ENCODE peak calls at places on chromosomes 16 and 17, in eight cellular contexts. Q is tibial artery, R is iPS DF 6.9, L is AG04450, G is gastrocnemius medialis, T is psoas muscle, W is fibroblast of the aortic adventitia, Y is ovary. M is an unnamed sample.

GRCh38 chr17:68057531-68057952 is 22.0 kb downstream of the KPNA2 start:
- DNase-seq in Q (no peak), R (no peak), L (no peak), G (no peak), T (no peak), W (peak; percentile 65), Y (no peak), M (no peak)

GRCh38 chr17:49843774-49844350 is 4.0 kb downstream of the TAC4 start:
- DNase-seq in Q (peak; percentile 54), R (no peak), L (no peak), G (no peak), T (no peak), W (no peak), Y (no peak), M (no peak)

GRCh38 chr16:85665929-85666328 is 22.8 kb downstream of the GINS2 start:
- DNase-seq in Q (no peak), R (no peak), L (no peak), G (no peak), T (no peak), W (no peak), Y (no peak), M (no peak)

GRCh38 chr16:66342294-66342900 is 24.1 kb upstream of the CDH5 start:
- DNase-seq in Q (no peak), R (no peak), L (no peak), G (no peak), T (no peak), W (no peak), Y (no peak), M (no peak)

GRCh38 chr16:24568392-24568791 is 29.0 kb downstream of the RBBP6 start:
- DNase-seq in Q (no peak), R (no peak), L (no peak), G (no peak), T (no peak), W (peak; percentile 46), Y (no peak), M (no peak)

GRCh38 chr16:72834499-72834898 is 213.4 kb downstream of the ZFHX3 start:
- DNase-seq in Q (no peak), R (no peak), L (no peak), G (no peak), T (no peak), W (no peak), Y (no peak), M (no peak)

GRCh38 chr16:87896924-87897562 is 27.7 kb upstream of the SLC7A5 start:
- DNase-seq in Q (no peak), R (no peak), L (no peak), G (no peak), T (no peak), W (no peak), Y (no peak), M (no peak)

GRCh38 chr17:50712641-50713296 is 5.1 kb upstream of the ANKRD40 start:
- DNase-seq in Q (no peak), R (no peak), L (no peak), G (no peak), T (no peak), W (no peak), Y (no peak), M (no peak)

GRCh38 chr16:67963325-67964321 is 4.8 kb downstream of the SLC12A4 start:
- DNase-seq in Q (no peak), R (no peak), L (no peak), G (peak; percentile 64), T (no peak), W (no peak), Y (peak; percentile 56), M (no peak)

GRCh38 chr16:10551881-10552280 is 28.5 kb downstream of the EMP2 start:
- DNase-seq in Q (no peak), R (no peak), L (no peak), G (no peak), T (no peak), W (no peak), Y (no peak), M (no peak)

GRCh38 chr17:78694805-78695531 is 87.1 kb downstream of the CYTH1 start:
- DNase-seq in Q (no peak), R (no peak), L (no peak), G (no peak), T (no peak), W (no peak), Y (no peak), M (no peak)

DNA sequence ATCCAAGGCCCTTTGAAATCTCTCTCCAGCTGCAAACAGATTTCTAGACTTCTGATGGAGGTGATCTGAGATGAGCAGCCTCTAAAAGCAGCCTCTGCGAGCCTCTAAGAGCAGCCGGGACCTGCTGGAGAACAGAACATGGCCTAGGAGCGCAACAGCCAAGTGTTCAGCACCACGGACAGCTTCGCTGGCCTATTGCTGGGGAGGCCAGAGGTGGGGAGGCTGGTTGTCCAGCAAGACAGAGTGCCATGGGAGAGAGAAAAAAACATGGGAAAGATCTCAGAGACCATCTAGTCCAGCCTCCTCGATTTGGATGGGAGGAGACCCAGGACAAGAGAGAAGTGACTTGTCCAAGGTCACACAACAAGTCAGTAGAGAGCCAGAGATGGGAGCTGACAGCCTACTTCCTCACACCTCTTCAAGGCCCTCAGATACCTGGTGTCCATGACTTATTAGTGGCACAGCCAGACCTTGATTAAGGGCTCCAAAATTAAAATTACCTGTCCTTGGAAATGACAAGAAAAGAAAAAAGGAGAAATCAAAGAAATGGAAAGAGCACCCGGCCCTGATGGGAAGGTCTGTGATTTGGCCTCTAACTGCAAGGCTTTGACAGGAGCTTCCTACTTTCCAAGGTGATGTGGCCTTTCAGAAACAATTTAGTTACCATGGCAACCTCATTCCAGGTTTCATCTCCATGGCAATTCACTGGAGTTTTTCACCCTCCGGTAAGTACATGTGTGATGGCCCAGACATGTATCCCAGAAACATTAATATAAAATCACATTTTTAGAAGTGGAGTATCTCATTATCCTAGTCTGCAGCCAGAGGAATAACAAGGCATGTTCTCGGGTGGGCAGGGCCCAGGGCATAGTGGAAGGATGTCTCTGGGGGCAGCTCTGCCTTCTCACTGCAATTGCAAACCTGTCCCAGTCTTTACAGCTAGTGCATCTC is 14.5 kb downstream of the RPRML start:
- DNase-seq in Q (no peak), R (no peak), L (no peak), G (no peak), T (no peak), W (peak; percentile 40), Y (no peak), M (no peak)
- H3K4me3 ChIP-seq in Q (no peak overlapping the region), R (no peak overlapping the region), L (no peak overlapping the region), G (no peak overlapping the region), T (no peak overlapping the region), W (no peak overlapping the region), Y (no peak overlapping the region), M (no peak overlapping the region)

GRCh38 chr17:44213403-44214229 is 5.9 kb downstream of the UBTF start:
- DNase-seq in Q (no peak), R (no peak), L (no peak), G (peak; percentile 66), T (no peak), W (no peak), Y (no peak), M (no peak)

GRCh38 chr17:44210342-44211192 is 8.9 kb downstream of the UBTF start:
- DNase-seq in Q (peak; percentile 91), R (no peak), L (peak; percentile 71), G (peak; percentile 87), T (peak; percentile 90), W (peak; percentile 81), Y (peak; percentile 88), M (peak; percentile 56)

GRCh38 chr17:44212507-44213402 is 6.7 kb downstream of the UBTF start:
- DNase-seq in Q (no peak), R (no peak), L (no peak), G (no peak), T (no peak), W (no peak), Y (no peak), M (no peak)

GRCh38 chr17:44209786-44210341 is 9.6 kb downstream of the UBTF start:
- DNase-seq in Q (no peak), R (no peak), L (no peak), G (no peak), T (no peak), W (no peak), Y (no peak), M (no peak)

DNA sequence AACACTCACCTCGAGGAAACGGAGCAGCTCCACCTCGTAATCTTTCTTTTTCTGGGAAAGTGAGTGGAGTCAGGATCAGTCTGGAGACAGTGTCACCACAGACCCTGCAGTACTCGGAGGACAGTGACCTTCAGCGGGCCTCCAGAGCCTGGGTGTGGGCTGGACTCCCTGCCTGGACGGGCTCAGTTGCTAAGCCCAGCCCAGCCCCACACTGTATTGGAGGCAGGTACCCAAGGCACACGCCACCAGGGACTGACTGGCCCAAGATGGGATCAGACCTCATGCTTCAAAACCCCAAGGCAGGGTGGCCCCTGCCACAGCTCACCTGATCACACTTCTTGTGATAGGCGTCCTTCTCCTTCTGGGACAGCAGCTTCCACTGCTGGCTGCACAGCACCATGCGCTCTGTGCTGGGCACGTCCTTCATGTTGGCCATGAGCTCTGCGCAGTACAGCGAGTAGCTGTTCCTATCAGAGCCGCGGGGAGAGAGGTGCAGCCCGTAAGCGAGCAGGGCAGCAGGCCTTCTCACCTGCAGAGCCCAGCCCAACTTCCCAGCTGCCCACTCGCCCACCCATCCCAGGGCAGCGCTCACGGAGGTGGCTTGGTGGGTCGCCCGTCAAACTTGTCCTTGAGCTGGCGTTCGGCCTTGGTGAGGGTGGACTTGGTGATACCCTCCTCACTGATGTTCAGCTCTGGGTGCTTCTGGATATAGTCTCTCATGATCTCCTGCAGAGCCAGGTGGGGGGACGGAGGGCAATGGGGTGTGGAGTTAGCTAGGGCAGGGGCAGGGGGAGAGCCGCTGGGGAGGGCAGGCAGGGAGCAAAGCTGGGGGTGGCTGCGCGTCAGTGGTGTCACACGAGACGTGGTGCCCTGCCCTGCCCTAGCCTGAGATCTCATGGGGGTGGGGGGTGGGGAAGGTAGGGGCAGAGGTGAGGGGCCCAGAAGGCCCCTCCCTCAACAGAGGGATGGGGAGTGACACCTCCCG is 7.9 kb downstream of the UBTF start:
- DNase-seq in Q (no peak), R (no peak), L (no peak), G (no peak), T (no peak), W (no peak), Y (no peak), M (no peak)
- H3K4me3 ChIP-seq in Q (no peak overlapping the region), R (no peak overlapping the region), L (no peak overlapping the region), G (no peak overlapping the region), T (no peak overlapping the region), W (no peak overlapping the region), Y (no peak overlapping the region), M (no peak overlapping the region)

DNA sequence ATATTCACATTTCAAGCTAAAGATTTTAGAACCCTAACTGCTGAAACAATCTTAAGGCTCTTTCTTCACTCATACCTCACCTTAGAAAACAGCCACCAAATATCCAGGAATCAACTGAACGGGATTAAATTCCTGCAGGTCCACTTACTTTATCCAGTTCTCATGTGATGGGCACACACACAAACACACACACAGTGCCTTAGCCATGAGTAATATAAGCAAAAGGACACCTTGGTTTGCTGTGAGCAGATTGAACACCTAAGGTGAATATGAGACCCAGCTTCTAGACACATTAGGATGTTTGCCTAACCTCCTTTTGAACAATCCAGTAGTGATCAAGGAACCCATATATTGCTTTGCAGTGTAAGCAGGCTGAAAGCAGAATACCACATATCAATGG is 81.5 kb downstream of the TUBD1 start:
- DNase-seq in Q (no peak), R (no peak), L (no peak), G (no peak), T (no peak), W (no peak), Y (no peak), M (no peak)
- H3K4me3 ChIP-seq in Q (no peak overlapping the region), R (no peak overlapping the region), L (no peak overlapping the region), G (no peak overlapping the region), T (no peak overlapping the region), W (no peak overlapping the region), Y (no peak overlapping the region), M (no peak overlapping the region)

DNA sequence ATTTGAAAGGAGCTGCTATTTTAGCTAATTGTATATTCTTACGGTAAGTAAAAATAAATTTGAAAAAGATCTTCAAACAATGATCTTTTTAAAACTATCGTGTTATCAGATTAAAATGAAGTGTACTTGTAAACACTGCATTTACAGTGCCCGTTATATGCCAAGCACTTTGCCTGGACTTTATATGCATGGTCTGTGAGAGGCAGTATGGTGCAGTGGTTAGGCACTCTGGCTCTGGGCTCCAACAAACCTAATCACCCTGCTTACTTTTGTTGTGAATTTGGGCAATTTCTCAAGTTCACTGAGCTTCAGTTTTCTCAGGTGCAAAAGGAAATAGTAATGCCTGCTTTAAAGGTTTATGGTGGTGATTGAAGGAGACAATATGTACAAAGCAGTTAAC is 1.4 kb downstream of the PMP22 start:
- DNase-seq in Q (no peak), R (no peak), L (no peak), G (no peak), T (no peak), W (no peak), Y (no peak), M (no peak)
- H3K4me3 ChIP-seq in Q (peak overlapping the region; percentile 88), R (no peak overlapping the region), L (peak overlapping the region; percentile 88), G (peak overlapping the region; percentile 78), T (peak overlapping the region; percentile 81), W (peak overlapping the region; percentile 96), Y (peak overlapping the region; percentile 71), M (peak overlapping the region; percentile 63)